ENCODE peak calls at places on chromosomes 16 and 17, in six cellular contexts. H, R, X, U, A and E are unnamed samples.

GRCh38 chr17:83077411-83077810 is 2.0 kb upstream of the METRNL start:
- DNase-seq in U (no peak), H (no peak), A (no peak), X (no peak), R (no peak), E (no peak)

GRCh38 chr17:19330271-19330670 is 32.3 kb downstream of the B9D1 start:
- DNase-seq in H (no peak), R (no peak), U (no peak), A (no peak), X (no peak), E (no peak)

GRCh38 chr17:34673995-34674900 is 94.9 kb downstream of the TMEM132E start:
- DNase-seq in A (no peak), U (no peak), H (no peak), X (no peak), R (no peak), E (no peak)

GRCh38 chr17:1484586-1485310 is 7.7 kb downstream of the MYO1C start:
- DNase-seq in X (peak; percentile 68), U (peak; percentile 88), R (no peak), A (no peak), H (peak; percentile 81), E (no peak)

GRCh38 chr16:11801481-11802021 is 4.5 kb upstream of the ZC3H7A start:
- DNase-seq in R (no peak), A (no peak), H (no peak), U (no peak), X (no peak), E (no peak)

GRCh38 chr16:30998852-30999761 is 11.3 kb downstream of the STX1B start:
- DNase-seq in X (no peak), A (no peak), U (no peak), H (no peak), R (peak; percentile 22), E (no peak)

GRCh38 chr16:84913315-84913714 is 93.5 kb downstream of the CRISPLD2 start:
- DNase-seq in X (peak; percentile 83), R (no peak), A (no peak), U (peak; percentile 53), H (no peak), E (no peak)

GRCh38 chr17:7822126-7822525 is 11.9 kb upstream of the KDM6B start:
- DNase-seq in A (no peak), H (no peak), X (no peak), U (no peak), R (no peak), E (no peak)

GRCh38 chr17:50640701-50641338 is 6.1 kb downstream of the ABCC3 start:
- DNase-seq in X (no peak), R (peak; percentile 53), U (no peak), A (no peak), H (no peak), E (no peak)

GRCh38 chr16:88804173-88804551 is 573 bp downstream of the CDT1 start:
- DNase-seq in X (no peak), A (no peak), R (no peak), U (no peak), H (no peak), E (no peak)

GRCh38 chr17:48552453-48553189 is 7.7 kb upstream of the HOXB2 start:
- DNase-seq in A (no peak), R (no peak), X (no peak), H (peak; percentile 48), U (no peak), E (no peak)

GRCh38 chr17:45013021-45013997 is 38.1 kb downstream of the DCAKD start:
- DNase-seq in R (peak; percentile 35), A (no peak), H (peak; percentile 45), U (peak; percentile 42), X (no peak), E (no peak)
- H3K4me3 ChIP-seq in R (no peak overlapping the region), A (no peak overlapping the region), H (no peak overlapping the region), U (no peak overlapping the region), X (no peak overlapping the region), E (no peak overlapping the region)

GRCh38 chr17:65560628-65561371 is 648 bp downstream of the AXIN2 start:
- DNase-seq in H (peak; percentile 97), U (peak; percentile 94), A (peak; percentile 59), R (peak; percentile 84), X (peak; percentile 91), E (peak; percentile 84)
- H3K4me3 ChIP-seq in H (peak overlapping the region; percentile 98), U (peak overlapping the region; percentile 88), A (peak overlapping the region; percentile 59), R (peak overlapping the region; percentile 60), X (no peak overlapping the region), E (peak overlapping the region; percentile 60)

GRCh38 chr17:70523407-70523806 is 354.1 kb downstream of the KCNJ2 start:
- DNase-seq in U (no peak), R (no peak), X (no peak), H (no peak), A (no peak), E (no peak)

GRCh38 chr17:70527364-70527888 is 358.1 kb downstream of the KCNJ2 start:
- DNase-seq in X (no peak), U (peak; percentile 7), A (no peak), H (no peak), R (no peak), E (no peak)

GRCh38 chr17:70521821-70522256 is 352.5 kb downstream of the KCNJ2 start:
- DNase-seq in R (peak; percentile 7), H (no peak), A (no peak), U (peak; percentile 65), X (no peak), E (no peak)

GRCh38 chr17:70520447-70520846 is 351.1 kb downstream of the KCNJ2 start:
- DNase-seq in X (no peak), A (no peak), H (no peak), R (no peak), U (no peak), E (no peak)

DNA sequence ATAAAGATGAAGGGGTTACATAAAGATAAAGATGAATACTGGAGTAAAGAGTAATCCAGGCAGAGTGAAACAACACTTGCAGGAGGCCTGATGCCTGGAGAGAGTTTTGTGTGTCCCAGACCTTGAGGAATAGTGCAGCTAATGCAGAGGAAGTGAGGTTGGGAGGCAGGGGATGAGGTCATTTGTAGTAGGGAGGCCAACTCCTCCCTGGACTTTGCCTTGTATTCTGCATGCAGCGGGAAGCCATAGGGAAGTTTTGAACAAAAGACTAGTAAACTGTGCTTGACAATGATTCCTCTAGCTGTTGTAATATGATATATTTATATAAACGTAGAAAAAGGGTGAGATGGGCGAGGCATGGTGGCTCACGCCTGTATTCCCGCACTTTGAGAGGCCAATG is 356.6 kb downstream of the KCNJ2 start:
- DNase-seq in R (no peak), U (no peak), H (no peak), X (no peak), A (no peak), E (no peak)
- H3K4me3 ChIP-seq in R (no peak overlapping the region), U (no peak overlapping the region), H (no peak overlapping the region), X (no peak overlapping the region), A (no peak overlapping the region), E (no peak overlapping the region)

DNA sequence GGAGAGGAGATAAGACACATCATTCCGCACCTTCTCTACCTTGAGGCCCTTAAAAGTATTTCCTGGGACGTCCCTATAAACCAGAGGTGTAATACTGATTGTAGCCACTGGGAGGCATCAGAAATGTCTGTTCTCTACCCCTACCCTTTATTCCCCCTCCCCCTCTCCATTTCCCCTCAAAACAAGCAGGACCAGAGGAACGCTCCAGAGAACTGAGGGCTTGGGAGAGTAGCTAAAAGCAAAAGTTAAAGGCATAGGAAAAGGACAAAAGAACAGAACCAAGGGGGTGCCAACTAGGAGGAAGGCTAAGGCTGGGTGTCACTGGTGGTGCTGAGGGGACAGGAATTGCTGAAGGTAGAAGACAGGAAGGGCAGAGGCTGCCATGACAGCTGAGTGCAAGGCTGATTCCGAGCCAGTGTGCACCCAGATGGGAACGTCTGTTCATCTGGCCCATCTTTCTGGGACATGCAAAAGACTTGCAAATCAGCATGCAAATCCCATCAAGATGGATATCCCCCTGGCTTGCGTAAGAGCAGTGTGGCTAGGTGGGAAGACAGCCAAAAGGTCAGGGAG is 6.7 kb downstream of the CAMTA2 start:
- DNase-seq in H (peak; percentile 95), A (no peak), U (peak; percentile 66), X (peak; percentile 45), R (peak; percentile 52), E (peak; percentile 81)
- H3K4me3 ChIP-seq in H (no peak overlapping the region), A (no peak overlapping the region), U (no peak overlapping the region), X (no peak overlapping the region), R (no peak overlapping the region), E (no peak overlapping the region)

DNA sequence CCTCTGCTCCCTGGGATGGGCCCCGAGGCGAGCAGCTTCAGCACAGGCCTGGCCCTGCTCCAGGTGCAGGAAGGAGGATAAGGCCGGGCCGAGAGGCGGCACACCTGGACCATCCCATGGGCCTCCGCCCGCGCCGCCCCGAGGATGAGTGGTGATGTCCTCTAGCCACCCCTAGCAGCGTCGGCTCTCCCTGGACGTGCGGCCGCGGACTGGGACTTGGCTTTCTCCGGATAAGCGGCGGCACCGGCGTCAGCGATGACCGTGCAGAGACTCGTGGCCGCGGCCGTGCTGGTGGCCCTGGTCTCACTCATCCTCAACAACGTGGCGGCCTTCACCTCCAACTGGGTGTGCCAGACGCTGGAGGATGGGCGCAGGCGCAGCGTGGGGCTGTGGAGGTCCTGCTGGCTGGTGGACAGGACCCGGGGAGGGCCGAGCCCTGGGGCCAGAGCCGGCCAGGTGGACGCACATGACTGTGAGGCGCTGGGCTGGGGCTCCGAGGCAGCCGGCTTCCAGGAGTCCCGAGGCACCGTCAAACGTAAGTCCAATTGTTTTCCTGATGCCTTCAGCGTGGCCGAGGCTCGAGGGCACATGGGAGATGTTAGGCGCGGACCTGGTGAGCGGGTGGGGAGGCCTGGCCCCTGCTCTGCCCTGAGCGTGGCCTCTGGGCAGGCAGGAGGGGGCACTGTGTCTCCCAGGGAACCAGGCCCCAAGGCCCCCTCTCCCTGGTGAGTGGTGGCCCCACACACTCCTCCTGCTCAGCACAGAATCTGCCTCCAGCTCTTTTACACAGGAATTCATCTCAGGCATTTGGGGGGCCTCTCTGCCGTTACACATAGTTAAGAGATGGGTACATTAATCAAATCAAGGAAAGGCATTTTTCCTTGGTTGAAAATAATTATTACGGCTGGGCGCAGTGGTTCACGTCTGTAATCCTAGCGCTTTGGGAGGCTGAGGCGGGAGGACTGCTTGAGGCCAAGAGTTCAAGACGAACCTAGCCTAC is 855 bp downstream of the TMEM204 start:
- DNase-seq in H (no peak), R (peak; percentile 25), A (no peak), U (no peak), X (no peak), E (no peak)
- H3K4me3 ChIP-seq in H (no peak overlapping the region), R (peak overlapping the region; percentile 62), A (peak overlapping the region; percentile 78), U (no peak overlapping the region), X (peak overlapping the region; percentile 54), E (no peak overlapping the region)

GRCh38 chr16:87393680-87394055 is 1.5 kb downstream of the MAP1LC3B start:
- DNase-seq in A (no peak), H (no peak), X (no peak), R (no peak), U (no peak), E (no peak)
- H3K4me3 ChIP-seq in A (peak overlapping the region; percentile 40), H (peak overlapping the region; percentile 79), X (peak overlapping the region; percentile 77), R (peak overlapping the region; percentile 85), U (no peak overlapping the region), E (no peak overlapping the region)